ENCODE peak calls at places on chromosome 4, in seven cellular contexts. A is activated CD4-positive, alpha-beta T cell treated with anti-CD3 and anti-CD28 coated beads, Interleukin-2, amount 50 U/mL, for 1 hour; E is AG09309; V is H9; J is NCI-H748 treated with DMSO at 0.1 percent for 48 hours; W is right atrium auricular region; T is SW480. Z is an unnamed sample.

GRCh38 chr4:15982833-15983528 is 20.0 kb upstream of the FGFBP2 start:
- DNase-seq in V (no peak), W (no peak), J (no peak), A (no peak), T (no peak), E (no peak), Z (no peak)

GRCh38 chr4:84870398-84871163 is 95.9 kb downstream of the WDFY3 start:
- DNase-seq in A (no peak), W (no peak), T (no peak), J (no peak), E (no peak), V (peak; percentile 70), Z (no peak)

GRCh38 chr4:162645381-162645780 is 481.6 kb upstream of the FSTL5 start:
- DNase-seq in W (no peak), V (no peak), A (no peak), J (no peak), E (no peak), T (no peak), Z (no peak)

GRCh38 chr4:73698217-73698616 is 42.2 kb upstream of the CXCL8 start:
- DNase-seq in T (no peak), A (no peak), V (no peak), W (no peak), E (no peak), J (no peak), Z (no peak)

GRCh38 chr4:89434364-89434988 is 126.9 kb upstream of the GPRIN3 start:
- DNase-seq in J (peak; percentile 33), T (peak; percentile 26), E (peak; percentile 1), W (no peak), A (no peak), V (no peak), Z (peak; percentile 63)

GRCh38 chr4:61041527-61041926 is 158.6 kb upstream of the ADGRL3 start:
- DNase-seq in E (no peak), T (no peak), J (no peak), A (no peak), V (no peak), W (no peak), Z (no peak)

GRCh38 chr4:14787894-14788293 is 214.4 kb upstream of the CPEB2 start:
- DNase-seq in E (no peak), A (no peak), T (peak; percentile 9), V (peak; percentile 58), W (no peak), J (no peak), Z (peak; percentile 57)

GRCh38 chr4:88064410-88064809 is 57.0 kb downstream of the PKD2 start:
- DNase-seq in W (no peak), T (no peak), E (no peak), V (no peak), A (no peak), J (no peak), Z (no peak)

GRCh38 chr4:54058171-54058570 is 6.2 kb downstream of the CHIC2 start:
- DNase-seq in V (no peak), W (no peak), E (no peak), J (no peak), T (no peak), A (no peak), Z (no peak)

GRCh38 chr4:118729287-118730286 is 44.4 kb downstream of the METTL14 start:
- DNase-seq in J (no peak), A (no peak), W (no peak), E (peak; percentile 27), T (no peak), V (no peak), Z (no peak)

GRCh38 chr4:8597791-8598190 is 5.2 kb downstream of the CPZ start:
- DNase-seq in E (no peak), J (no peak), W (no peak), T (no peak), A (no peak), V (no peak), Z (no peak)

GRCh38 chr4:113846433-113846832 is 84.9 kb upstream of the CAMK2D start:
- DNase-seq in V (no peak), A (no peak), E (no peak), T (no peak), J (no peak), W (no peak), Z (no peak)

GRCh38 chr4:147644471-147644870 is 27.3 kb downstream of the TMEM184C start:
- DNase-seq in E (no peak), W (no peak), A (no peak), T (no peak), V (no peak), J (no peak), Z (no peak)

GRCh38 chr4:3413675-3414420 is 27.9 kb upstream of the HGFAC start:
- DNase-seq in V (peak; percentile 27), T (no peak), J (no peak), E (no peak), W (no peak), A (no peak), Z (no peak)

GRCh38 chr4:40662962-40663604 is 33.4 kb upstream of the RBM47 start:
- DNase-seq in J (peak; percentile 91), A (no peak), E (peak; percentile 33), T (no peak), W (no peak), V (no peak), Z (no peak)

GRCh38 chr4:74320559-74321118 is 12.4 kb downstream of the EPGN start:
- DNase-seq in J (peak; percentile 2), W (no peak), T (peak; percentile 97), E (no peak), V (peak; percentile 66), A (no peak), Z (peak; percentile 67)

GRCh38 chr4:176726803-176727202 is 65.9 kb downstream of the VEGFC start:
- DNase-seq in E (no peak), W (no peak), J (no peak), T (no peak), V (no peak), A (no peak), Z (peak; percentile 96)

GRCh38 chr4:152983221-152983620 is 47.1 kb downstream of the FHDC1 start:
- DNase-seq in J (no peak), A (no peak), T (no peak), V (peak; percentile 67), E (no peak), W (no peak), Z (no peak)

GRCh38 chr4:23934915-23935314 is 45.1 kb upstream of the PPARGC1A start:
- DNase-seq in V (no peak), J (no peak), W (peak; percentile 69), T (peak; percentile 19), E (peak; percentile 82), A (no peak), Z (peak; percentile 99)

GRCh38 chr4:154208424-154208823 is 283.2 kb downstream of the DCHS2 start:
- DNase-seq in W (no peak), A (no peak), E (no peak), T (peak; percentile 79), J (no peak), V (peak; percentile 89), Z (no peak)

GRCh38 chr4:83124079-83124780 is 9.7 kb upstream of the PLAC8 start:
- DNase-seq in A (no peak), V (no peak), T (no peak), E (no peak), W (no peak), J (no peak), Z (no peak)

GRCh38 chr4:2714071-2714770 is 41.9 kb downstream of the TNIP2 start:
- DNase-seq in E (no peak), W (no peak), A (peak; percentile 35), T (no peak), V (no peak), J (no peak), Z (no peak)

Z was measured in SK-MEL-5.